ENCODE peak calls at places on chromosomes 11 and 22, in five cellular contexts. P is fibroblast of lung; Q is OCI-LY7; R is tibial nerve; Y is stimulated activated CD4-positive, alpha-beta T cell treated with anti-CD3 and anti-CD28 coated beads, Interleukin-12 subunit alpha, Interleukin-12 subunit beta, amount 100 ng/mL, for 48 hours. L is an unnamed sample.

GRCh38 chr11:62451243-62451626 is 32.4 kb downstream of the SCGB1A1 start:
- DNase-seq in Q (no peak), R (no peak), Y (no peak), P (no peak), L (no peak)

GRCh38 chr22:25953276-25953675 is 211.3 kb downstream of the MYO18B start:
- DNase-seq in R (no peak), Q (no peak), P (no peak), Y (no peak), L (no peak)

GRCh38 chr11:16987205-16987568 is 27.0 kb downstream of the PLEKHA7 start:
- DNase-seq in Y (no peak), Q (no peak), R (no peak), P (no peak), L (no peak)

GRCh38 chr22:48061726-48062125 is 1299.3 kb downstream of the TBC1D22A start:
- DNase-seq in P (no peak), R (no peak), Y (no peak), Q (no peak), L (no peak)

GRCh38 chr11:47791774-47792173 is 24.6 kb upstream of the FNBP4 start:
- DNase-seq in Q (no peak), Y (no peak), P (no peak), R (no peak), L (no peak)

GRCh38 chr11:64455436-64456261 is 96.7 kb downstream of the RPS6KA4 start:
- DNase-seq in P (no peak), Q (no peak), R (no peak), Y (no peak), L (no peak)

GRCh38 chr11:123798513-123799252 is 7.5 kb downstream of the OR6M1 start:
- DNase-seq in Q (no peak), P (no peak), Y (no peak), R (no peak), L (no peak)

GRCh38 chr11:57235761-57236703 is 1.0 kb downstream of the APLNR start:
- DNase-seq in R (no peak), Q (no peak), P (no peak), Y (no peak), L (no peak)

GRCh38 chr11:9002920-9003572 is 755 bp downstream of the NRIP3 start:
- DNase-seq in P (no peak), R (no peak), Y (no peak), Q (no peak), L (no peak)

GRCh38 chr11:64165842-64166635 is at the start of gene MACROD1:
- DNase-seq in Y (peak), R (peak), Q (peak), P (peak), L (peak)

GRCh38 chr22:50602338-50602700 is 1.7 kb downstream of the MAPK8IP2 start:
- DNase-seq in P (no peak), Q (no peak), R (no peak), Y (no peak), L (no peak)

GRCh38 chr22:44860311-44860710 is 107.9 kb downstream of the ARHGAP8 start:
- DNase-seq in P (no peak), Y (no peak), R (no peak), Q (no peak), L (no peak)

GRCh38 chr22:36872084-36872483 is 11.3 kb downstream of the NCF4 start:
- DNase-seq in Y (no peak), Q (no peak), R (no peak), P (no peak), L (no peak)

GRCh38 chr11:133343951-133344350 is 188.3 kb downstream of the OPCML start:
- DNase-seq in P (peak), Y (no peak), R (no peak), Q (no peak), L (no peak)

GRCh38 chr11:27757953-27758352 is 57.7 kb upstream of the BDNF start:
- DNase-seq in Y (no peak), P (peak), Q (no peak), R (no peak), L (no peak)

GRCh38 chr11:70674605-70675004 is 276.3 kb downstream of the CTTN start:
- DNase-seq in P (no peak), R (no peak), Y (no peak), Q (no peak), L (no peak)

GRCh38 chr11:112293614-112294013 is 33.0 kb upstream of the PLET1 start:
- DNase-seq in Y (no peak), Q (no peak), R (no peak), P (no peak), L (no peak)

GRCh38 chr11:20032127-20032526 is 128.1 kb downstream of the DBX1 start:
- DNase-seq in P (no peak), R (no peak), Y (no peak), Q (no peak), L (no peak)

GRCh38 chr11:124807201-124807600 is 7.0 kb upstream of the MSANTD2 start:
- DNase-seq in Y (no peak), R (no peak), Q (no peak), P (no peak), L (no peak)

GRCh38 chr11:78406568-78407196 is 10.9 kb downstream of the GAB2 start:
- DNase-seq in R (no peak), P (peak), Y (no peak), Q (no peak), L (no peak)

GRCh38 chr11:32262367-32262766 is 171.5 kb downstream of the RCN1 start:
- DNase-seq in R (no peak), Y (no peak), Q (no peak), P (no peak), L (no peak)

GRCh38 chr11:83819936-83820549 is 533.9 kb upstream of the CCDC90B start:
- DNase-seq in Q (peak), R (no peak), P (peak), Y (no peak), L (no peak)

GRCh38 chr11:119092880-119093665 is 8.4 kb downstream of the HMBS start:
- DNase-seq in Q (no peak), P (peak), R (no peak), Y (no peak), L (no peak)

GRCh38 chr11:13970986-13971385 is 8.5 kb downstream of the SPON1 start:
- DNase-seq in Q (peak), P (no peak), Y (no peak), R (no peak), L (no peak)

GRCh38 chr11:113350646-113351045 is 36.3 kb downstream of the TTC12 start:
- DNase-seq in R (no peak), P (no peak), Y (no peak), Q (no peak), L (no peak)

GRCh38 chr11:96456111-96456510 is 66.3 kb downstream of the JRKL start:
- DNase-seq in R (no peak), P (no peak), Q (no peak), Y (no peak), L (no peak)

GRCh38 chr11:81792416-81792815 is 941.2 kb downstream of the FAM181B start:
- DNase-seq in Q (no peak), P (no peak), Y (no peak), R (no peak), L (no peak)

GRCh38 chr22:50481440-50482106 is at the start of gene ADM2:
- DNase-seq in R (no peak), Q (peak), P (no peak), Y (peak), L (no peak)

GRCh38 chr11:116702772-116703360 is 69.9 kb downstream of the BUD13 start:
- DNase-seq in Q (no peak), R (no peak), P (no peak), Y (no peak), L (no peak)

GRCh38 chr11:64351136-64351631 is 7.8 kb upstream of the RPS6KA4 start:
- DNase-seq in Q (no peak), P (no peak), R (no peak), Y (no peak), L (no peak)